ENCODE peak calls at places on chromosome 17, in six cellular contexts. K, A, R, Y, O and N are unnamed samples.

GRCh38 chr17:13212861-13213260 is 195.0 kb upstream of the ELAC2 start:
- DNase-seq in A (no peak), Y (no peak), K (no peak), O (no peak), R (no peak), N (no peak)

GRCh38 chr17:55607736-55608341 is 96.6 kb upstream of the SMIM36 start:
- DNase-seq in Y (peak; percentile 46), A (peak; percentile 33), K (peak; percentile 75), R (no peak), O (peak; percentile 86), N (peak; percentile 32)

GRCh38 chr17:51372345-51373004 is 112.1 kb downstream of the UTP18 start:
- DNase-seq in A (peak; percentile 93), R (peak; percentile 19), O (peak; percentile 5), K (peak; percentile 28), Y (peak; percentile 20), N (peak; percentile 5)

GRCh38 chr17:77147357-77147801 is 6.6 kb downstream of the SEC14L1 start:
- DNase-seq in R (no peak), A (no peak), K (no peak), Y (no peak), O (no peak), N (no peak)

GRCh38 chr17:6505425-6506142 is 50.8 kb downstream of the PITPNM3 start:
- DNase-seq in A (peak; percentile 57), Y (no peak), R (no peak), O (no peak), K (peak; percentile 17), N (peak; percentile 34)

GRCh38 chr17:45093444-45094110 is 32.5 kb downstream of the NMT1 start:
- DNase-seq in A (no peak), K (no peak), Y (no peak), O (no peak), R (no peak), N (no peak)

GRCh38 chr17:69434164-69434579 is 19.7 kb downstream of the MAP2K6 start:
- DNase-seq in O (peak; percentile 69), K (peak; percentile 81), A (no peak), Y (no peak), R (no peak), N (no peak)

GRCh38 chr17:63082273-63082861 is 116.3 kb downstream of the TANC2 start:
- DNase-seq in R (no peak), Y (no peak), K (peak; percentile 77), O (peak; percentile 52), A (peak; percentile 21), N (peak; percentile 73)

GRCh38 chr17:1143573-1143972 is 36.2 kb downstream of the ABR start:
- DNase-seq in K (peak; percentile 48), R (peak; percentile 93), O (peak; percentile 70), Y (no peak), A (peak; percentile 89), N (peak; percentile 25)

GRCh38 chr17:62629556-62630364 is 2.3 kb downstream of the MRC2 start:
- DNase-seq in Y (no peak), O (no peak), K (no peak), R (no peak), A (peak; percentile 47), N (no peak)

GRCh38 chr17:60392845-60393702 is 1.1 kb upstream of the USP32 start:
- DNase-seq in A (peak; percentile 33), O (peak; percentile 74), R (peak; percentile 14), K (peak; percentile 66), Y (peak; percentile 74), N (peak; percentile 71)

GRCh38 chr17:56432443-56432842 is 161.1 kb upstream of the NOG start:
- DNase-seq in R (no peak), O (no peak), Y (no peak), A (no peak), K (no peak), N (no peak)

GRCh38 chr17:38322156-38322779 is 21.5 kb downstream of the GPR179 start:
- DNase-seq in R (peak; percentile 67), K (peak; percentile 58), A (peak; percentile 71), Y (peak; percentile 60), O (peak; percentile 61), N (peak; percentile 80)

GRCh38 chr17:61816538-61816937 is 46.8 kb downstream of the BRIP1 start:
- DNase-seq in Y (no peak), A (no peak), K (peak; percentile 14), O (no peak), R (no peak), N (peak; percentile 23)

GRCh38 chr17:64354824-64355535 is 35.7 kb downstream of the PECAM1 start:
- DNase-seq in O (no peak), Y (no peak), R (no peak), A (no peak), K (peak; percentile 91), N (peak; percentile 66)

GRCh38 chr17:55889271-55889670 is 138.4 kb downstream of the PCTP start:
- DNase-seq in R (no peak), Y (no peak), O (no peak), K (no peak), A (no peak), N (no peak)

GRCh38 chr17:30520436-30520835 is 43.2 kb downstream of the GOSR1 start:
- DNase-seq in Y (no peak), A (no peak), K (peak; percentile 31), O (peak; percentile 43), R (no peak), N (peak; percentile 79)

GRCh38 chr17:19003966-19004600 is 481 bp downstream of the FAM83G start:
- DNase-seq in O (peak; percentile 63), K (peak; percentile 17), Y (peak; percentile 74), R (peak; percentile 70), A (peak; percentile 76), N (peak; percentile 64)

GRCh38 chr17:6567528-6568185 is 11.3 kb upstream of the PITPNM3 start:
- DNase-seq in A (peak; percentile 55), Y (no peak), R (peak; percentile 51), K (peak; percentile 56), O (peak; percentile 19), N (peak; percentile 55)

GRCh38 chr17:83080641-83081560 is 1.5 kb downstream of the METRNL start:
- DNase-seq in R (peak; percentile 56), Y (peak; percentile 53), K (peak; percentile 22), A (no peak), O (peak; percentile 26), N (peak; percentile 73)

GRCh38 chr17:61714300-61714699 is 123.3 kb upstream of the NACA2 start:
- DNase-seq in O (no peak), Y (no peak), K (no peak), A (no peak), R (no peak), N (no peak)

GRCh38 chr17:77476920-77477805 is 336.4 kb downstream of the SEC14L1 start:
- DNase-seq in A (peak; percentile 59), R (no peak), K (peak; percentile 99), Y (peak; percentile 45), O (peak; percentile 98), N (peak; percentile 94)

GRCh38 chr17:18999911-19000310 is 4.7 kb downstream of the FAM83G start:
- DNase-seq in Y (no peak), R (no peak), A (no peak), O (no peak), K (no peak), N (no peak)

GRCh38 chr17:3712811-3713463 is 10.8 kb upstream of the HASPIN start:
- DNase-seq in A (no peak), K (no peak), O (peak; percentile 52), Y (no peak), R (no peak), N (no peak)

GRCh38 chr17:29389994-29390855 is at the start of gene TAOK1:
- DNase-seq in O (peak; percentile 98), K (peak; percentile 98), Y (peak; percentile 100), R (peak; percentile 100), A (peak; percentile 99), N (peak; percentile 100)
- H3K27me3 ChIP-seq in O (no peaks in the 10 kb centered on the region), K (no peaks in the 10 kb centered on the region), Y (no peaks in the 10 kb centered on the region), R (no peaks in the 10 kb centered on the region), A (no peaks in the 10 kb centered on the region), N (no peaks in the 10 kb centered on the region)

GRCh38 chr17:75397217-75397616 is 8.3 kb downstream of the GRB2 start:
- DNase-seq in K (no peak), O (no peak), A (no peak), R (no peak), Y (no peak), N (no peak)
- H3K9ac ChIP-seq in K (no peak overlapping the region), O (no peak overlapping the region), A (no peak overlapping the region), R (peak overlapping the region; percentile 6), Y (no peak overlapping the region), N (no peak overlapping the region)

DNA sequence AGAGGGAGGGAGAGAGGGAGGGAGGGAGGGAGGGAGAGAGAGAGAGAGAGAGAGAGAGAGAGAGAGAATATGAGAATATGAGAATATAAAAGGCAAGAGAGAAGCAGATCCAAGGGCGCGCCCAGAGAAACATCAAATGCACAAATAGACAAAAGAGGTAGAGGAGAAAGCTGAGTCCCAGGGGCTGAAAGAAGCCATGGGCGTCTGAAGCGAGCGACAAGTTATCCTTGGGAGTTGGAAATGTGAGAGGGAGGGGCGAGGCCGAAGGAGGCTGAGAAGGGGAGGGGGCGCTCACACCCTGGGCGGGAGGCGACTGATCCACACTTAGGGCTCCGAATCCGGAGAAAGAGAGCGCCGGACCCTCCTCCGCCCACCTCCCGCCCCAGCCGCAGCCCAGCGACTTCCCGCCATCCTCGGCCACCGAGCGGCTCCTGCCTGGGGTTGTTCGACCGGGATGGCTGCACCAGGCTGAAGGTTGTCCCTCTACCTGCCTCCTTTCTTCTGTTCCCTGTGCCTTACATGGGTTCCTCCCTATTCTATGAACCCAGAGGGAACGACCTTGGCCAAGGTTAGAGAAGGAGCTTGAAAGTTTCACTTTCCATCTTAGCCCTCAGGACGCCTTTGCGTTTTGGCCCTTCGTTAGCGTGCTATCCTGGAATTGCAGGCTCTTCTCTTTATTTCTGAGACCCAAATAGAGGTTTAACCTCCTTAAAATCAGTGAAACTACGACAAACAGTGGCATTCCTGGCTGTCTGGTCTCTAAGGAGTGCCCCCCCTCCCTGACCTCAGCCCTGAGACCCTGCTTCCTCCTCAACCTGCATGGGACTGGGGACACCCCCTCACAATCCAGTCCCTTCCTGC is 21.2 kb upstream of the HOXB9 start:
- DNase-seq in Y (peak; percentile 66), R (peak; percentile 45), O (peak; percentile 81), A (peak; percentile 90), K (peak; percentile 21), N (no peak)
- H3K27me3 ChIP-seq in Y (peaks cover 3% of the 10 kb centered on the region), R (peaks cover 100% of the 10 kb centered on the region), O (peaks cover 65% of the 10 kb centered on the region), A (peaks cover 29% of the 10 kb centered on the region), K (peaks cover 55% of the 10 kb centered on the region), N (peaks cover 71% of the 10 kb centered on the region)

GRCh38 chr17:40866838-40867237 is at the start of gene KRT12:
- DNase-seq in R (no peak), Y (no peak), O (no peak), K (no peak), A (no peak), N (no peak)
- H3K9ac ChIP-seq in R (no peak within 1 kb of the TSS), Y (no peak within 1 kb of the TSS), O (no peak within 1 kb of the TSS), K (no peak within 1 kb of the TSS), A (no peak within 1 kb of the TSS), N (no peak within 1 kb of the TSS)

DNA sequence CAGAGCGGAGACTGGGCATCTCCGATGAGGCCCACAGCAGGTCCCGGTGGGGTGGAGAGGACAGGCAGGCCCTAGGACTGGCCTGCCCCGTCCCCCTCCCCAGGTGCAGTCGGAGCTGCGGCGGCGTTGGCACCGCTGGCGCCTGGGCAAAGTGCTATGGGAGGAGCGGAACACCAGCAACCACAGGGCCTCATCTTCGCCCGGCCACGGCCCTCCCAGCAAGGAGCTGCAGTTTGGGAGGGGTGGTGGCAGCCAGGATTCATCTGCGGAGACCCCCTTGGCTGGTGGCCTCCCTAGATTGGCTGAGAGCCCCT is 9.4 kb downstream of the GCGR start:
- DNase-seq in K (no peak), A (no peak), O (no peak), R (no peak), Y (no peak), N (no peak)
- H3K27me3 ChIP-seq in K (peaks cover 13% of the 10 kb centered on the region), A (no peaks in the 10 kb centered on the region), O (peaks cover 16% of the 10 kb centered on the region), R (peaks cover 18% of the 10 kb centered on the region), Y (no peaks in the 10 kb centered on the region), N (peaks cover 49% of the 10 kb centered on the region)

GRCh38 chr17:58370716-58371115 is 18.7 kb upstream of the SUPT4H1 start:
- DNase-seq in A (no peak), Y (no peak), K (no peak), R (no peak), O (no peak), N (no peak)
- H3K9ac ChIP-seq in A (no peak overlapping the region), Y (no peak overlapping the region), K (no peak overlapping the region), R (no peak overlapping the region), O (no peak overlapping the region), N (no peak overlapping the region)